ENCODE peak calls at places on chromosomes 11 and 22, in nine cellular contexts. N, Y, U, V, R, J, H, S and W are unnamed samples.

GRCh38 chr11:41461057-41461681 is 1.7 kb upstream of the LRRC4C start:
- DNase-seq in H (no peak), U (no peak), Y (no peak), N (no peak), S (no peak), R (no peak), V (no peak), J (no peak), W (no peak)

GRCh38 chr22:23833017-23833795 is 5.6 kb downstream of the DERL3 start:
- DNase-seq in N (peak; percentile 21), S (no peak), J (no peak), Y (no peak), V (no peak), U (peak; percentile 24), R (no peak), H (no peak), W (no peak)

GRCh38 chr22:24390576-24390975 is 36.8 kb upstream of the ADORA2A start:
- DNase-seq in Y (no peak), U (no peak), N (no peak), S (no peak), R (no peak), J (no peak), H (no peak), V (no peak), W (no peak)

GRCh38 chr11:45412521-45412920 is 126.4 kb upstream of the SYT13 start:
- DNase-seq in V (no peak), N (no peak), U (no peak), H (no peak), S (no peak), R (no peak), J (no peak), Y (no peak), W (no peak)

GRCh38 chr11:8247312-8247711 is 16.4 kb downstream of the LMO1 start:
- DNase-seq in R (no peak), N (no peak), S (no peak), Y (peak; percentile 71), U (no peak), V (no peak), J (no peak), H (no peak), W (no peak)

GRCh38 chr11:76598426-76598839 is 72.1 kb downstream of the LRRC32 start:
- DNase-seq in U (no peak), H (peak; percentile 56), Y (no peak), N (no peak), V (no peak), R (no peak), J (no peak), S (no peak), W (no peak)

GRCh38 chr11:8342821-8343681 is 79.4 kb upstream of the LMO1 start:
- DNase-seq in R (no peak), Y (peak; percentile 31), U (no peak), N (no peak), S (no peak), V (no peak), H (no peak), J (no peak), W (peak; percentile 43)

GRCh38 chr11:3865388-3866193 is 10.1 kb downstream of the STIM1 start:
- DNase-seq in V (no peak), N (no peak), Y (no peak), R (peak; percentile 40), S (no peak), J (no peak), H (peak; percentile 76), U (no peak), W (no peak)

GRCh38 chr22:44364750-44365118 is 52.0 kb upstream of the SHISAL1 start:
- DNase-seq in Y (no peak), H (no peak), J (no peak), N (peak; percentile 41), S (no peak), V (no peak), U (peak; percentile 56), R (no peak), W (no peak)

GRCh38 chr11:90646706-90647105 is 423.9 kb upstream of the CHORDC1 start:
- DNase-seq in R (no peak), Y (no peak), J (no peak), U (no peak), H (no peak), N (no peak), V (no peak), S (no peak), W (no peak)

GRCh38 chr22:38203090-38203810 is 1.5 kb downstream of the MAFF start:
- DNase-seq in U (peak; percentile 54), Y (peak; percentile 71), N (peak; percentile 59), J (no peak), V (no peak), H (peak; percentile 53), R (no peak), S (peak; percentile 32), W (no peak)

GRCh38 chr22:37953062-37953436 is 352 bp downstream of the C22orf23 start:
- DNase-seq in H (no peak), N (no peak), S (no peak), V (no peak), U (peak; percentile 32), R (no peak), Y (peak; percentile 9), J (no peak), W (no peak)

GRCh38 chr11:64028398-64029115 is 7.2 kb upstream of the FLRT1 start:
- DNase-seq in S (no peak), R (peak; percentile 8), Y (no peak), J (no peak), V (peak; percentile 77), U (no peak), H (no peak), N (peak; percentile 57), W (no peak)

GRCh38 chr22:43946391-43946680 is 8.9 kb upstream of the SAMM50 start:
- DNase-seq in H (no peak), S (no peak), R (no peak), U (no peak), Y (no peak), V (no peak), N (no peak), J (no peak), W (no peak)

GRCh38 chr11:69234740-69235710 is 58.9 kb upstream of the MYEOV start:
- DNase-seq in J (no peak), R (no peak), N (no peak), S (no peak), V (no peak), Y (no peak), U (no peak), H (no peak), W (no peak)

GRCh38 chr11:115941481-115941993 is 437.3 kb upstream of the CADM1 start:
- DNase-seq in J (no peak), R (no peak), Y (peak; percentile 55), S (no peak), U (peak; percentile 77), V (no peak), H (peak; percentile 97), N (peak; percentile 26), W (no peak)

GRCh38 chr22:37818397-37819099 is 4.6 kb upstream of the GALR3 start:
- DNase-seq in H (peak; percentile 35), V (no peak), R (no peak), J (peak; percentile 52), N (peak; percentile 68), S (peak; percentile 50), Y (peak; percentile 66), U (peak; percentile 76), W (peak; percentile 65)